ENCODE peak calls at places on chromosome 6, in eight cellular contexts. D is stimulated activated CD4-positive, alpha-beta T cell treated with anti-CD3 and anti-CD28 coated beads, Interleukin-15, amount 100 ng/mL, for 1 hour; H is HT1080; W is pancreas; F is epithelial cell of esophagus; S is kidney glomerular epithelial cell; E is EL; P is transverse colon. R is an unnamed sample.

GRCh38 chr6:51678905-51679620 is 408.4 kb downstream of the PKHD1 start:
- DNase-seq in E (no peak), P (no peak), S (no peak), F (peak; percentile 33), D (no peak), H (peak; percentile 0), W (peak; percentile 22), R (no peak)

GRCh38 chr6:38146021-38146657 is 326.6 kb downstream of the ZFAND3 start:
- DNase-seq in F (peak; percentile 25), E (no peak), P (no peak), H (no peak), D (no peak), W (no peak), S (no peak), R (no peak)

GRCh38 chr6:156395276-156395675 is 381.9 kb upstream of the ARID1B start:
- DNase-seq in H (no peak), E (no peak), D (peak; percentile 22), F (peak; percentile 22), S (no peak), W (no peak), P (peak; percentile 77), R (no peak)

GRCh38 chr6:43544461-43544860 is 27.6 kb downstream of the POLR1C start:
- DNase-seq in H (no peak), D (no peak), E (no peak), S (no peak), P (no peak), W (no peak), F (no peak), R (no peak)

GRCh38 chr6:52013035-52013434 is 74.4 kb downstream of the PKHD1 start:
- DNase-seq in H (peak; percentile 60), F (peak; percentile 28), D (no peak), E (peak; percentile 10), S (peak; percentile 29), P (no peak), W (no peak), R (no peak)

GRCh38 chr6:62013719-62014118 is 272.3 kb downstream of the KHDRBS2 start:
- DNase-seq in F (no peak), D (no peak), H (no peak), E (no peak), W (no peak), P (no peak), S (no peak), R (no peak)

GRCh38 chr6:110874880-110875547 is 429 bp downstream of the AMD1 start:
- DNase-seq in F (no peak), H (peak; percentile 34), W (no peak), P (peak; percentile 63), D (peak; percentile 28), S (no peak), E (no peak), R (peak; percentile 34)

GRCh38 chr6:89411269-89412070 is 603 bp downstream of the RRAGD start:
- DNase-seq in E (peak; percentile 10), P (peak; percentile 33), H (no peak), D (peak; percentile 22), W (peak; percentile 38), S (no peak), F (no peak), R (peak; percentile 35)

GRCh38 chr6:139550361-139550760 is 175.9 kb upstream of the CITED2 start:
- DNase-seq in E (no peak), F (no peak), S (no peak), W (peak; percentile 44), H (no peak), D (no peak), P (no peak), R (no peak)

GRCh38 chr6:53326372-53327016 is 22.3 kb downstream of the ELOVL5 start:
- DNase-seq in F (peak; percentile 99), D (no peak), W (peak; percentile 42), E (peak; percentile 99), H (peak; percentile 97), P (peak; percentile 33), S (peak; percentile 92), R (no peak)

GRCh38 chr6:5606546-5606945 is 345.2 kb downstream of the FARS2 start:
- DNase-seq in D (no peak), H (no peak), P (no peak), F (no peak), W (no peak), S (no peak), E (no peak), R (no peak)

GRCh38 chr6:53029262-53029661 is 34.2 kb upstream of the GSTA4 start:
- DNase-seq in H (no peak), S (no peak), F (peak; percentile 81), D (no peak), P (no peak), W (no peak), E (no peak), R (no peak)

R was measured in Caco-2.